ENCODE peak calls at places on chromosomes 5 and 9, in eight cellular contexts. T is fibroblast of lung; U is CD8-positive, alpha-beta T cell; D is body of pancreas; R is heart right ventricle; O is left ventricle myocardium inferior; P is right cardiac atrium; J is endothelial cell of umbilical vein. M is an unnamed sample.

GRCh38 chr5:149412783-149413476 is 33.8 kb upstream of the IL17B start:
- DNase-seq in T (no peak), U (no peak), D (no peak), R (no peak), O (no peak), P (peak; percentile 82), J (no peak), M (no peak)

GRCh38 chr9:98573749-98574278 is 134.9 kb downstream of the GABBR2 start:
- DNase-seq in T (no peak), U (no peak), D (no peak), R (no peak), O (no peak), P (no peak), J (no peak), M (no peak)

GRCh38 chr5:59204114-59204897 is 621.4 kb downstream of the RAB3C start:
- DNase-seq in T (no peak), U (no peak), D (no peak), R (no peak), O (no peak), P (no peak), J (no peak), M (no peak)

GRCh38 chr5:102718819-102719218 is 36.3 kb upstream of the PAM start:
- DNase-seq in T (peak; percentile 30), U (no peak), D (no peak), R (no peak), O (no peak), P (no peak), J (no peak), M (no peak)

GRCh38 chr5:142800776-142801494 is 30.8 kb downstream of the ARHGAP26 start:
- DNase-seq in T (no peak), U (peak; percentile 25), D (no peak), R (no peak), O (no peak), P (no peak), J (no peak), M (no peak)

GRCh38 chr9:95666096-95666784 is 149.5 kb upstream of the PTCH1 start:
- DNase-seq in T (no peak), U (no peak), D (no peak), R (no peak), O (no peak), P (no peak), J (no peak), M (no peak)

GRCh38 chr5:14816999-14817761 is 54.4 kb downstream of the ANKH start:
- DNase-seq in T (peak; percentile 91), U (no peak), D (no peak), R (no peak), O (peak; percentile 29), P (no peak), J (no peak), M (no peak)

GRCh38 chr9:20321683-20322082 is 300.6 kb downstream of the MLLT3 start:
- DNase-seq in T (no peak), U (peak; percentile 32), D (no peak), R (no peak), O (no peak), P (no peak), J (no peak), M (no peak)

GRCh38 chr9:113649855-113650206 is 186.3 kb downstream of the RGS3 start:
- DNase-seq in T (no peak), U (no peak), D (no peak), R (no peak), O (no peak), P (no peak), J (no peak), M (no peak)

GRCh38 chr5:26813235-26813634 is 225.2 kb downstream of the CDH9 start:
- DNase-seq in T (no peak), U (no peak), D (no peak), R (no peak), O (no peak), P (no peak), J (no peak), M (no peak)

GRCh38 chr5:2486373-2486772 is 265.1 kb downstream of the IRX2 start:
- DNase-seq in T (no peak), U (no peak), D (no peak), R (no peak), O (no peak), P (no peak), J (no peak), M (no peak)

GRCh38 chr5:2488593-2488992 is 262.9 kb downstream of the IRX2 start:
- DNase-seq in T (no peak), U (no peak), D (no peak), R (no peak), O (no peak), P (no peak), J (no peak), M (no peak)

GRCh38 chr5:2487152-2487763 is 264.2 kb downstream of the IRX2 start:
- DNase-seq in T (no peak), U (no peak), D (no peak), R (no peak), O (no peak), P (no peak), J (no peak), M (no peak)

GRCh38 chr5:2482778-2483177 is 268.7 kb downstream of the IRX2 start:
- DNase-seq in T (no peak), U (no peak), D (no peak), R (no peak), O (no peak), P (no peak), J (no peak), M (no peak)
- H3K9me3 ChIP-seq in T (no peaks in the 10 kb centered on the region), U (no peaks in the 10 kb centered on the region), D (no peaks in the 10 kb centered on the region), R (peaks cover 32% of the 10 kb centered on the region), O (peaks cover 47% of the 10 kb centered on the region), P (peaks cover 3% of the 10 kb centered on the region), J (peaks cover 4% of the 10 kb centered on the region), M (no peaks in the 10 kb centered on the region)

GRCh38 chr9:136561779-136562178 is 15.9 kb upstream of the NOTCH1 start:
- DNase-seq in T (no peak), U (no peak), D (no peak), R (no peak), O (no peak), P (peak; percentile 45), J (no peak), M (no peak)

GRCh38 chr9:136557036-136557435 is 11.2 kb upstream of the NOTCH1 start:
- DNase-seq in T (no peak), U (no peak), D (no peak), R (no peak), O (no peak), P (peak; percentile 57), J (no peak), M (no peak)

GRCh38 chr9:136556166-136556565 is 10.3 kb upstream of the NOTCH1 start:
- DNase-seq in T (no peak), U (no peak), D (no peak), R (no peak), O (no peak), P (no peak), J (no peak), M (no peak)

GRCh38 chr9:136560586-136560985 is 14.7 kb upstream of the NOTCH1 start:
- DNase-seq in T (no peak), U (no peak), D (no peak), R (no peak), O (no peak), P (peak; percentile 36), J (no peak), M (no peak)

GRCh38 chr9:136558373-136558772 is 12.5 kb upstream of the NOTCH1 start:
- DNase-seq in T (no peak), U (no peak), D (no peak), R (no peak), O (no peak), P (peak; percentile 25), J (no peak), M (no peak)
- H3K9me3 ChIP-seq in T (no peaks in the 10 kb centered on the region), U (no peaks in the 10 kb centered on the region), D (no peaks in the 10 kb centered on the region), R (no peaks in the 10 kb centered on the region), O (no peaks in the 10 kb centered on the region), P (no peaks in the 10 kb centered on the region), J (no peaks in the 10 kb centered on the region), M (no peaks in the 10 kb centered on the region)

GRCh38 chr5:178464431-178465048 is 125.7 kb downstream of the COL23A1 start:
- DNase-seq in T (no peak), U (no peak), D (no peak), R (no peak), O (no peak), P (no peak), J (no peak), M (no peak)

GRCh38 chr5:178466342-178466741 is 123.9 kb downstream of the COL23A1 start:
- DNase-seq in T (no peak), U (no peak), D (no peak), R (no peak), O (no peak), P (no peak), J (no peak), M (no peak)

GRCh38 chr5:178463321-178464155 is 126.7 kb downstream of the COL23A1 start:
- DNase-seq in T (no peak), U (no peak), D (no peak), R (no peak), O (no peak), P (no peak), J (no peak), M (no peak)

GRCh38 chr5:178465861-178466288 is 124.3 kb downstream of the COL23A1 start:
- DNase-seq in T (no peak), U (no peak), D (no peak), R (no peak), O (no peak), P (no peak), J (no peak), M (no peak)

DNA sequence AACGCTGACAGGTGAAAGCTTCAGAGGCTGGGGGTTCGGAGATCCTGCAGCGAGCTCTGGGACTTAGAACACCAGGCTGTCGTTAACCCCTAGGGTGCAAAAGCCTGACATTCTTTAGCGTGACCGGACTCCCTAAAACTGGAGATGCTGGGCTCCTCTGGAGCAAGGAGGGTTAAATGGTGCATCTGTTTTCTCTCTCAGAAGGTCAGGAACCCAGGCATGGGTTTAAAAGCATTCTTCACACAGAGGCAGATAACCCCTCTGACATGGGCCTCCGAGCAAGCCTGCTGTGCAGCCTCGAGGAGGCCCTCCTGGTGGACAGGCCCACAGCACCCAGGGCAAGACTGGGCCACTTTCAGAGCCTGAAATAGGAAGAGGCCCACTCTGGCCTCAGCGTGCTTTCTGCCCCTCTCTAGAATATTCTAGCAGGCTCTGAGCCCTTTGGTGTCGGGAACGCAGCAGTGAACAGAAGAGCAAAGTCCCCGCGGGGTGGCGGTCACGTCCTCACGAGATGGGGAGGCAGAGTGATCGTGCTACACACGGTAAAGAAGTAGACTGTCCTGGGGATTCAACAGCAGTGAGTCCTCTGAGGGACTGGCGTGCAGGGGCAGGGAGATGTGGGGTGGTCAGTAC is 124.8 kb downstream of the COL23A1 start:
- DNase-seq in T (no peak), U (no peak), D (no peak), R (no peak), O (no peak), P (no peak), J (no peak), M (no peak)
- H3K9me3 ChIP-seq in T (no peaks in the 10 kb centered on the region), U (no peaks in the 10 kb centered on the region), D (no peaks in the 10 kb centered on the region), R (no peaks in the 10 kb centered on the region), O (no peaks in the 10 kb centered on the region), P (no peaks in the 10 kb centered on the region), J (no peaks in the 10 kb centered on the region), M (no peaks in the 10 kb centered on the region)

DNA sequence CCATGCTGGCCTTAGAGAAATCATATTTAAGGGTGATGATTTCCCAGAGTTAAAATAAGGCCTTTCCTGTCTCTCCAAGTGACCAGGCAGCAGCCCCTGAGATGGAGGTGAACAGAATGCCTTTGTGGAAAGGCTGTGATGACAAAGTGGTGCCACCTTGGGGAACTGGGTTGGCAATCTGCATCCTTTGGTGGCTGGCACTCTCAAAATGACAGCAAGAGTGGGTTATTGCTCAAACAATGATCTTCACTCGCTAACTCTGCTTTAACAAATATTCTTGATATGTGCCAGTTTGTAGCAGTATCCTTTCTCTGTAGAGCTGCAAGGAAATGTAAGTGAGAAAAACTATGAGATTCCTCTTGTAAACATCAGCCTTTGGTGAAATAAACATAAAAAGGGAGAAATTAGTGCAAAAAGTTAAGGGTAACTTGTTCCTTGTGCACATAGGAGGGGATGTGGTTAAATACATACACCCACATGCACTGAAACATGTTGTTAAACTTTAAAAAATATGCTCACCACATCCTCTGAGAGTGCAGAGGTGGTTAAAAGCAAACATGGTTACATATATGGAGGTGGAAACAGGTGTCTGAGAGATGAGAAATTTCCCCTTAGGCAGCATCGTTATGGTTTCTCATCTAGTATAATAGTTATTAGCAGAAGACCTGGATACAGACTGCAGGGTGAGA is 373.4 kb upstream of the CTNND2 start:
- DNase-seq in T (no peak), U (no peak), D (no peak), R (no peak), O (no peak), P (no peak), J (no peak), M (no peak)
- H3K9me3 ChIP-seq in T (no peaks in the 10 kb centered on the region), U (no peaks in the 10 kb centered on the region), D (no peaks in the 10 kb centered on the region), R (no peaks in the 10 kb centered on the region), O (peaks cover 3% of the 10 kb centered on the region), P (no peaks in the 10 kb centered on the region), J (no peaks in the 10 kb centered on the region), M (no peaks in the 10 kb centered on the region)

M was measured in T-helper 17 cell.